ENCODE peak calls at places on chromosomes 5 and 9, in seven cellular contexts. X, A, K, C, H, L and R are unnamed samples.
A peak's percentile ranks its signal among the peaks of the same experiment; 100 is the strongest.

GRCh38 chr5:136208946-136209345 is 16.0 kb upstream of the SMIM32 start:
- DNase-seq in H (no peak), C (no peak), A (no peak), X (no peak), L (no peak), K (no peak), R (no peak)

GRCh38 chr5:71740015-71740753 is 21.1 kb downstream of the CARTPT start:
- DNase-seq in K (no peak), X (no peak), A (no peak), H (no peak), C (no peak), L (no peak), R (no peak)

GRCh38 chr9:138098116-138098907 is 220.7 kb downstream of the CACNA1B start:
- DNase-seq in A (no peak), C (no peak), K (no peak), H (no peak), L (no peak), X (peak; percentile 1), R (no peak)

GRCh38 chr5:54756301-54756700 is 229.1 kb downstream of the ESM1 start:
- DNase-seq in K (no peak), A (no peak), L (no peak), C (no peak), H (no peak), X (no peak), R (no peak)

GRCh38 chr9:122051401-122052346 is 41.4 kb downstream of the TTLL11 start:
- DNase-seq in A (no peak), L (peak; percentile 43), K (no peak), H (no peak), C (no peak), X (no peak), R (peak; percentile 48)

GRCh38 chr9:119216891-119217290 is 152.3 kb downstream of the BRINP1 start:
- DNase-seq in K (no peak), A (no peak), H (no peak), L (no peak), C (no peak), X (no peak), R (no peak)

GRCh38 chr5:126494393-126494792 is 71.2 kb downstream of the GRAMD2B start:
- DNase-seq in C (no peak), L (no peak), X (no peak), A (no peak), H (no peak), K (no peak), R (no peak)

GRCh38 chr9:104774831-104775573 is 11.1 kb downstream of the NIPSNAP3B start:
- DNase-seq in A (no peak), L (no peak), X (no peak), K (no peak), C (peak; percentile 36), H (no peak), R (no peak)

GRCh38 chr5:168530751-168531150 is 1.6 kb downstream of the FBLL1 start:
- DNase-seq in C (no peak), H (no peak), A (no peak), X (no peak), K (no peak), L (no peak), R (no peak)

GRCh38 chr5:3103241-3103855 is 351.9 kb upstream of the IRX2 start:
- DNase-seq in K (peak; percentile 73), H (no peak), A (no peak), X (no peak), C (no peak), L (no peak), R (no peak)

GRCh38 chr5:147855774-147856069 is 22.8 kb upstream of the SCGB3A2 start:
- DNase-seq in X (no peak), H (no peak), A (no peak), K (no peak), C (no peak), L (no peak), R (no peak)

GRCh38 chr5:137660349-137660817 is 75.5 kb downstream of the KLHL3 start:
- DNase-seq in L (peak; percentile 84), K (peak; percentile 41), H (peak; percentile 41), A (peak; percentile 65), X (peak; percentile 83), C (peak; percentile 52), R (peak; percentile 80)

GRCh38 chr5:10580531-10581423 is 16.9 kb downstream of the ANKRD33B start:
- DNase-seq in K (no peak), A (no peak), L (no peak), H (no peak), C (no peak), X (no peak), R (no peak)